ENCODE peak calls at places on chromosome 21, in five cellular contexts. G, O, C, E and I are unnamed samples.

GRCh38 chr21:14120091-14120734 is 90.5 kb downstream of the LIPI start:
- DNase-seq in G (no peak), O (peak), C (peak), E (peak), I (no peak)

GRCh38 chr21:46100426-46100825 is 2.5 kb downstream of the COL6A2 start:
- DNase-seq in G (no peak), O (no peak), C (no peak), E (no peak), I (no peak)

GRCh38 chr21:33264561-33264960 is 1.6 kb upstream of the IL10RB start:
- DNase-seq in G (no peak), O (no peak), C (no peak), E (no peak), I (no peak)

GRCh38 chr21:33964706-33965325 is 49.2 kb upstream of the ATP5PO start:
- DNase-seq in G (no peak), O (no peak), C (no peak), E (no peak), I (no peak)

GRCh38 chr21:27382404-27382803 is 415.5 kb upstream of the ADAMTS5 start:
- DNase-seq in G (no peak), O (no peak), C (no peak), E (no peak), I (no peak)

GRCh38 chr21:17925000-17925610 is 105.9 kb upstream of the C21orf91 start:
- DNase-seq in G (no peak), O (peak), C (peak), E (peak), I (peak)

GRCh38 chr21:25556087-25556486 is 51.2 kb downstream of the MRPL39 start:
- DNase-seq in G (no peak), O (no peak), C (no peak), E (no peak), I (no peak)

GRCh38 chr21:46024983-46025860 is 43.7 kb downstream of the COL6A1 start:
- DNase-seq in G (no peak), O (peak), C (no peak), E (no peak), I (no peak)

DNA sequence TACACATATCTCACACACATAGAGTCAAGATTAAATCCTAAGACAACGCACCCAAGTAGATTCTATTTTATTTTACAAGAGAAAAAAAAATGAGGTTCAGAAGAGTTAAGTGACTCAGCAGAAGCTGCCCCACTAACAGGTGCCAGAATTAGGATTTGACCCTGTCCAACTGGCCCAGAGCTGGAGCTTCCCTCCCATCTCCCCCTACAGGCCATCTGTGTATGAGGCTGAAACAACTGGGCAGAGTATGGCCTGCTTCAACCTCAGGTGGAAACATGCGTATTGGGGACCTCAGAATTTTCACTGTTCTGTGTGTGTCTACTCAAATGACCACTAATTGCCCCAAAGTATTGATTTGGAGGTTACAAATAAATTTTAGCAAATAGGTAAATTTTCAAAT is 29.9 kb downstream of the PSMG1 start:
- DNase-seq in G (no peak), O (peak), C (no peak), E (no peak), I (no peak)
- TF ChIP-seq ATF3 in G (no peak), O (no peak), C (no peak), E (no peak), I (no peak)

DNA sequence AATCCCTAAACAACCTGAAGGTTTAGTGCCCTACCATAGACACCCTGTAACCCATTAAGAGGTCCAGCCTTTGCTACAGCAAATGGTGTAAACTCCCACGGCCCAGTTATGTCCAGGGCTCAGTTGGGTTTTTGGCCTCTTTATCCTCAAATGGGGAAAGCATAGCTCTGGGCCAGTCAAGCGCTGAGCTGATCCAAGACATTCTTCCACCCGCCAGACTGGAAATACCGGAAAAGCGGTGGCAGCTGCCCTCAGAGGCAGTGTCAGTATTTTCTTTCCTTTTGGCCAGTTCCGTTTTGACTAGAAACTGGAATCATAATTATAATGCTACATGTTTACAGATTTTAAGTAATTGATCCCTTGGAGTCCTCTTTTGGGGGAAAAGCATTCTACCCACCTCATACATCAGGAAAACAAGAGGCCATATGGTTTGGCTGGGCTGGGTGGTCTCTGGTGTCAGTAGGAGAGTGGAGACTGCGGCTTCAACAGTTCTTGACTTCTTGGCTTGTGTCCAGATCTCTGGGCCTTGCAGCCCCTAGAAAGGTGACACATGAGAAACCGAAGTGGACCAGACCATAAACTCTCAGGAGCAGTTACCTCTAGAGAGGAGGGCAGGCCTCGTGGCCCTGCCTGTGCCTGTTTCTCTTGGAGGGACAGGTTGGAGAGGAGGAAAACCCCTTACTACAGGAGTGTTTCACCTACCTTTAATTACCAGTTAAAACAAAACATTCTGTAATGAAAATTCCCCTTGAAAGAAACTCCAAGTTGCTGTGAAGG is 30.2 kb upstream of the CLDN14 start:
- DNase-seq in G (no peak), O (no peak), C (no peak), E (no peak), I (no peak)
- H3K27ac ChIP-seq in G (no peak), O (no peak), C (peak), E (no peak), I (no peak)

DNA sequence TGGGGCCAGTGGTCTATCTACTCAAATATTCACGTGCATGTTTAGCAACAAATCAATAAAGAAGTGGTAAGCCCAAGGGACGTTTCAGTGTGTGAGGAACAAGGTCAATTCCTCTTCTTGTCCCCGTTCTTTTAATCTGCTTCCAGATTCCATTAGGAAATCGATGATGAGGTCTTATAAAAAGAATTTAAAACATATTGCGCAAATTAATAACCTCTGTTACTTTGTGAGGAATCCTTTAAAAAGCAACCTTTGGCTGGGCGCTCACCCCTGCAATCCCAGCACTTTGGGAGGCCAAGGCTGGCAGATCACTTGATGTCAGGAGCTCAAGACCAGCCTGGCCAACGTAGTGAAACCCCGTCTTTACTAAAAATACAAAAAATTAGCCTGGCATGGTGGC is 113.0 kb upstream of the TMPRSS2 start:
- DNase-seq in G (no peak), O (no peak), C (no peak), E (no peak), I (no peak)
- TF ChIP-seq SIN3A in G (no peak), O (no peak), C (no peak), E (no peak), I (no peak)

GRCh38 chr21:42662430-42663199 is 9.2 kb downstream of the PDE9A start:
- DNase-seq in G (no peak), O (no peak), C (no peak), E (no peak), I (no peak)

GRCh38 chr21:42660118-42660470 is 6.7 kb downstream of the PDE9A start:
- DNase-seq in G (no peak), O (no peak), C (no peak), E (no peak), I (no peak)

GRCh38 chr21:42663200-42663483 is 9.7 kb downstream of the PDE9A start:
- DNase-seq in G (no peak), O (no peak), C (no peak), E (no peak), I (no peak)

GRCh38 chr21:42663860-42664535 is 10.6 kb downstream of the PDE9A start:
- DNase-seq in G (no peak), O (no peak), C (no peak), E (no peak), I (no peak)

GRCh38 chr21:42661688-42662429 is 8.4 kb downstream of the PDE9A start:
- DNase-seq in G (no peak), O (no peak), C (no peak), E (no peak), I (no peak)
- TF ChIP-seq ATF3 in G (no peak), O (no peak), C (no peak), E (no peak), I (no peak)

GRCh38 chr21:38241029-38241740 is 15.6 kb upstream of the KCNJ15 start:
- DNase-seq in G (no peak), O (no peak), C (no peak), E (no peak), I (no peak)
- H3K27ac ChIP-seq in G (no peak), O (no peak), C (no peak), E (no peak), I (no peak)

GRCh38 chr21:35475006-35475405 is 425.9 kb upstream of the RUNX1 start:
- DNase-seq in G (no peak), O (no peak), C (no peak), E (no peak), I (no peak)
- TF ChIP-seq SIN3A in G (no peak), O (no peak), C (no peak), E (no peak), I (no peak)

DNA sequence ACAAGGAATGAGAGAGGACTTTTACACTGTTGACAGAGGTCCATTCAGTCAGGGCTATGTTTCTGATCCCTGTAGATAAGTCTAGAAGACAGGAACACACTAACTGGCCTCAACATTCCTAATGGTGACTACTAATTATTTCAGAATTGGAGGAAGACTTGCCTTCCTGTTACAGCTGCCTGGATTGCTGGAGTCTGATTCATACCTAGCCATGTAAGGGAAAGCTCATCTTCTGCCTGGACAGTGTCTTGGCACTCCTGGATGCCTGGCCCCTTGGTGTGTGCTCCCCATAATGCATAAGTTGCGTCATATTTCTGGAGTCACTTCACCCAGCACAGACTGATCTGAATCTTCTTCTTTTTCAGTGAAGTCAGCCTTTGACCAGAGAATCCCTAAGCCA is 326.0 kb upstream of the RUNX1 start:
- DNase-seq in G (no peak), O (no peak), C (no peak), E (no peak), I (no peak)
- TF ChIP-seq ATF3 in G (no peak), O (peak), C (no peak), E (no peak), I (no peak)

GRCh38 chr21:44304041-44304738 is 4.3 kb downstream of the PFKL start:
- DNase-seq in G (no peak), O (no peak), C (no peak), E (no peak), I (no peak)
- H3K27ac ChIP-seq in G (no peak), O (no peak), C (no peak), E (peak), I (no peak)

GRCh38 chr21:31273278-31273677 is 70.8 kb downstream of the TIAM1 start:
- DNase-seq in G (no peak), O (no peak), C (no peak), E (no peak), I (no peak)
- TF ChIP-seq SIN3A in G (no peak), O (no peak), C (no peak), E (no peak), I (no peak)